ENCODE peak calls at places on chromosomes 5 and 9, in seven cellular contexts. Q, O, J, I, H, W and R are unnamed samples. For H3K4me1, the result is how much of the 10 kb centered on the place peaks cover.

GRCh38 chr5:136042665-136043121 is 13.9 kb downstream of the TGFBI start:
- DNase-seq in Q (no peak), O (peak), J (no peak), I (no peak), H (no peak), W (peak), R (peak)

GRCh38 chr5:111254613-111255012 is 30.4 kb downstream of the CAMK4 start:
- DNase-seq in Q (no peak), O (peak), J (no peak), I (no peak), H (peak), W (peak), R (peak)

GRCh38 chr9:5499889-5500398 is 10.4 kb upstream of the PDCD1LG2 start:
- DNase-seq in Q (peak), O (peak), J (no peak), I (no peak), H (peak), W (peak), R (peak)

GRCh38 chr5:170439246-170439943 is 50.2 kb upstream of the KCNMB1 start:
- DNase-seq in Q (no peak), O (no peak), J (no peak), I (no peak), H (no peak), W (no peak), R (no peak)

GRCh38 chr5:113552620-113553019 is 39.1 kb downstream of the YTHDC2 start:
- DNase-seq in Q (no peak), O (peak), J (no peak), I (no peak), H (no peak), W (peak), R (no peak)

GRCh38 chr5:147223951-147224791 is 10.7 kb upstream of the STK32A start:
- DNase-seq in Q (peak), O (peak), J (no peak), I (peak), H (peak), W (peak), R (peak)

GRCh38 chr5:65461490-65461889 is 20.2 kb downstream of the ADAMTS6 start:
- DNase-seq in Q (no peak), O (no peak), J (no peak), I (no peak), H (no peak), W (no peak), R (peak)

GRCh38 chr5:19314840-19315239 is 673.2 kb downstream of the CDH18 start:
- DNase-seq in Q (no peak), O (peak), J (no peak), I (no peak), H (no peak), W (peak), R (no peak)

GRCh38 chr5:134022333-134022732 is 17.6 kb upstream of the VDAC1 start:
- DNase-seq in Q (no peak), O (no peak), J (no peak), I (no peak), H (no peak), W (no peak), R (no peak)

GRCh38 chr5:134018154-134018985 is 13.6 kb upstream of the VDAC1 start:
- DNase-seq in Q (no peak), O (peak), J (no peak), I (peak), H (peak), W (peak), R (no peak)

GRCh38 chr5:134019636-134020035 is 14.9 kb upstream of the VDAC1 start:
- DNase-seq in Q (no peak), O (no peak), J (no peak), I (no peak), H (no peak), W (no peak), R (no peak)

GRCh38 chr5:134020188-134020587 is 15.4 kb upstream of the VDAC1 start:
- DNase-seq in Q (no peak), O (no peak), J (no peak), I (no peak), H (no peak), W (no peak), R (no peak)

GRCh38 chr5:134018986-134019316 is 14.2 kb upstream of the VDAC1 start:
- DNase-seq in Q (no peak), O (no peak), J (no peak), I (no peak), H (no peak), W (no peak), R (no peak)
- H3K4me3 ChIP-seq in Q (no peak), O (no peak), J (no peak), I (no peak), H (no peak), W (no peak), R (no peak)

GRCh38 chr5:139695183-139695573 is 47.0 kb downstream of the CXXC5 start:
- DNase-seq in Q (no peak), O (no peak), J (no peak), I (no peak), H (no peak), W (no peak), R (no peak)
- H3K27ac ChIP-seq in Q (no peak), O (no peak), J (no peak), I (no peak), H (no peak), W (peak), R (no peak)

GRCh38 chr5:69372394-69372793 is 2.8 kb downstream of the RAD17 start:
- DNase-seq in Q (no peak), O (no peak), J (no peak), I (no peak), H (no peak), W (no peak), R (no peak)

GRCh38 chr5:69374911-69375446 is 5.4 kb downstream of the RAD17 start:
- DNase-seq in Q (no peak), O (no peak), J (no peak), I (no peak), H (no peak), W (no peak), R (no peak)

DNA sequence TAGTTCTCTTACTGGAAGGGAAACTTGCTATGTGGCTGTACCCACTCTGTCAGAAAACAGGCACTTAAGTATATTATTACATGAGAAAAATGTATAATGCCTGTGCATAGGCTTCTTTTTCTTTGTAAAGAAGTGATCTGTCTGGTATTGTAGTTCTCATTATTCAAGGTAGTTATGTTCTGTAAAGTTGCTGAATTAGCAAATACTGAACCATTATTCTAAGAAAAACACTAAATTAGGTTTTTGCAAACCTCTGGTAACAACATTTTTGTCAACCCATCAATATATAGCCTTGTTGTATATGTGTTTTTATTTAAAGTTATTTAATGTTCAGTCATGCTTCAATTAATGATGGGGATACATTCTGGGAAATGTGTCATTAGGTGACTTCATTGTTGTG is 8.8 kb downstream of the RAD17 start:
- DNase-seq in Q (no peak), O (no peak), J (no peak), I (no peak), H (no peak), W (no peak), R (no peak)
- H3K4me1 ChIP-seq in Q (under half), O (under half), J (under half), I (under half), H (under half), W (under half), R (under half)

DNA sequence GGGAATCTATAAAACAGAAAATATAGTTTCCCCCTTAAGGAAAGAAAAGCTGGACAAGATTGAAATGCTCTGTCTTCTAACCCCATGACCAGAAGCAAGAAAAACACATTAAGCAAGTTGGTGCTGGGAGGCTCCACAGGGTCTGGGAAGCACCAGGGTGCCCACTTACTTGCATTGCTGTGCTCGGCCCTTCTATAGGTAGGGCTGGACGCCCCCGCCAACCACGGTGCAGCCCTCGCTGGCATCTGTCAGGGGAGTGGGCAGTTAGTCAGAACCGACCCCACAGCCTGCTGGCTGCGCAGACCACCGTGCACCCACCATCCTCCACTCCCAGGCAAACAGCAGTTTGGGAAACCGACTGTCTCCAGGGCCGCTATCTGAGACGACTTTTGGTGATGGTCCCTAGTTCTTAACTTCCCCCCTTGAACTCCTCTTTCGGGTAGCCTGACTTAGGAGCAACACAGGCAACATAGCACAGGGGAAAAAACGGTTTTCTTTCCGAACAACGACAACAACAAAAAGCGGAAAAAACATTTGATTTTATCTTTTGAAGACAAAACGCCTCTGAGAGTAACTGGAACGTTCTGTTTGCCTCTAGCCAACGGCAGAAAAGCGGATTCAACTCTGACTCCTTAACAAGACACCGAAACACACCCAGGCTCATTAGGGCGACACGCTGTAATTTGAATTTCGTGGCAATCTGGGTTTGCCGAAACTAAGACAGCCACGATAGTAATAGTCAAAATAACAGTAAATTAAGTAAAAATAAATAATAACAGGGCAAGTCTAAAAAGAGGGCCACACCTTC is 3.9 kb downstream of the IRX2 start:
- DNase-seq in Q (no peak), O (peak), J (no peak), I (no peak), H (no peak), W (peak), R (no peak)
- H3K4me3 ChIP-seq in Q (no peak), O (no peak), J (peak), I (no peak), H (no peak), W (peak), R (no peak)

GRCh38 chr9:127580879-127581278 is 31.2 kb upstream of the STXBP1 start:
- DNase-seq in Q (no peak), O (no peak), J (no peak), I (no peak), H (no peak), W (no peak), R (no peak)
- H3K27ac ChIP-seq in Q (no peak), O (no peak), J (peak), I (peak), H (no peak), W (no peak), R (no peak)